ENCODE peak calls at places on chromosome X, in seven cellular contexts. One of them, this sample, is unnamed.

GRCh38 chrX:154529206-154529612 is 13.2 kb upstream of the FAM3A start:
- DNase-seq in MCF 10A: no peak
- DNase-seq in left ventricle myocardium inferior: no peak
- DNase-seq in GM13977: no peak
- DNase-seq in H9: no peak
- DNase-seq in suprapubic skin: no peak
- DNase-seq in fibroblast of lung: no peak
- DNase-seq in this sample: no peak

GRCh38 chrX:39821011-39821708 is 276.6 kb downstream of the BCOR start:
- DNase-seq in fibroblast of lung: peak
- DNase-seq in H9: peak
- DNase-seq in left ventricle myocardium inferior: peak
- DNase-seq in MCF 10A: no peak
- DNase-seq in GM13977: peak
- DNase-seq in suprapubic skin: no peak
- DNase-seq in this sample: no peak

GRCh38 chrX:12349201-12349600 is 210.9 kb downstream of the FRMPD4 start:
- DNase-seq in fibroblast of lung: no peak
- DNase-seq in MCF 10A: no peak
- DNase-seq in H9: peak
- DNase-seq in GM13977: no peak
- DNase-seq in suprapubic skin: no peak
- DNase-seq in left ventricle myocardium inferior: no peak
- DNase-seq in this sample: no peak

GRCh38 chrX:2464677-2465166 is 36.1 kb downstream of the DHRSX start:
- DNase-seq in MCF 10A: no peak
- DNase-seq in fibroblast of lung: peak
- DNase-seq in suprapubic skin: no peak
- DNase-seq in H9: peak
- DNase-seq in left ventricle myocardium inferior: no peak
- DNase-seq in GM13977: no peak
- DNase-seq in this sample: no peak

GRCh38 chrX:7027071-7027470 is 120.4 kb upstream of the STS start:
- DNase-seq in suprapubic skin: no peak
- DNase-seq in H9: no peak
- DNase-seq in fibroblast of lung: no peak
- DNase-seq in left ventricle myocardium inferior: no peak
- DNase-seq in MCF 10A: no peak
- DNase-seq in GM13977: no peak
- DNase-seq in this sample: no peak

GRCh38 chrX:152817082-152817744 is 13.3 kb downstream of the CETN2 start:
- DNase-seq in MCF 10A: peak
- DNase-seq in GM13977: no peak
- DNase-seq in H9: no peak
- DNase-seq in suprapubic skin: no peak
- DNase-seq in left ventricle myocardium inferior: no peak
- DNase-seq in fibroblast of lung: peak
- DNase-seq in this sample: no peak

GRCh38 chrX:45760187-45760742 is 559.6 kb upstream of the DIPK2B start:
- DNase-seq in suprapubic skin: no peak
- DNase-seq in MCF 10A: no peak
- DNase-seq in fibroblast of lung: no peak
- DNase-seq in GM13977: no peak
- DNase-seq in left ventricle myocardium inferior: no peak
- DNase-seq in H9: no peak
- DNase-seq in this sample: no peak

GRCh38 chrX:143304518-143304917 is 212.8 kb downstream of the SPANXN3 start:
- DNase-seq in H9: no peak
- DNase-seq in left ventricle myocardium inferior: no peak
- DNase-seq in suprapubic skin: no peak
- DNase-seq in GM13977: no peak
- DNase-seq in fibroblast of lung: no peak
- DNase-seq in MCF 10A: no peak
- DNase-seq in this sample: no peak

GRCh38 chrX:88865634-88866033 is 118.6 kb downstream of the CPXCR1 start:
- DNase-seq in H9: no peak
- DNase-seq in MCF 10A: no peak
- DNase-seq in fibroblast of lung: no peak
- DNase-seq in suprapubic skin: no peak
- DNase-seq in left ventricle myocardium inferior: no peak
- DNase-seq in GM13977: no peak
- DNase-seq in this sample: no peak

GRCh38 chrX:85109235-85109634 is 105.6 kb downstream of the APOOL start:
- DNase-seq in left ventricle myocardium inferior: no peak
- DNase-seq in fibroblast of lung: no peak
- DNase-seq in H9: peak
- DNase-seq in MCF 10A: no peak
- DNase-seq in GM13977: peak
- DNase-seq in suprapubic skin: no peak
- DNase-seq in this sample: no peak

GRCh38 chrX:11970935-11971334 is 167.3 kb upstream of the FRMPD4 start:
- DNase-seq in GM13977: no peak
- DNase-seq in suprapubic skin: no peak
- DNase-seq in fibroblast of lung: peak
- DNase-seq in left ventricle myocardium inferior: no peak
- DNase-seq in H9: no peak
- DNase-seq in MCF 10A: peak
- DNase-seq in this sample: no peak

GRCh38 chrX:80430826-80431501 is 10.7 kb downstream of the TENT5D start:
- DNase-seq in MCF 10A: peak
- DNase-seq in left ventricle myocardium inferior: no peak
- DNase-seq in suprapubic skin: no peak
- DNase-seq in fibroblast of lung: no peak
- DNase-seq in H9: no peak
- DNase-seq in GM13977: peak
- DNase-seq in this sample: no peak

GRCh38 chrX:34487364-34487763 is 169.7 kb downstream of the TMEM47 start:
- DNase-seq in suprapubic skin: no peak
- DNase-seq in GM13977: no peak
- DNase-seq in MCF 10A: no peak
- DNase-seq in fibroblast of lung: no peak
- DNase-seq in left ventricle myocardium inferior: no peak
- DNase-seq in H9: no peak
- DNase-seq in this sample: no peak
- TF ChIP-seq CTCF in suprapubic skin: no peak
- TF ChIP-seq CTCF in GM13977: no peak
- TF ChIP-seq CTCF in MCF 10A: no peak
- TF ChIP-seq CTCF in fibroblast of lung: no peak
- TF ChIP-seq CTCF in left ventricle myocardium inferior: no peak
- TF ChIP-seq CTCF in H9: no peak
- TF ChIP-seq CTCF in this sample: no peak

DNA sequence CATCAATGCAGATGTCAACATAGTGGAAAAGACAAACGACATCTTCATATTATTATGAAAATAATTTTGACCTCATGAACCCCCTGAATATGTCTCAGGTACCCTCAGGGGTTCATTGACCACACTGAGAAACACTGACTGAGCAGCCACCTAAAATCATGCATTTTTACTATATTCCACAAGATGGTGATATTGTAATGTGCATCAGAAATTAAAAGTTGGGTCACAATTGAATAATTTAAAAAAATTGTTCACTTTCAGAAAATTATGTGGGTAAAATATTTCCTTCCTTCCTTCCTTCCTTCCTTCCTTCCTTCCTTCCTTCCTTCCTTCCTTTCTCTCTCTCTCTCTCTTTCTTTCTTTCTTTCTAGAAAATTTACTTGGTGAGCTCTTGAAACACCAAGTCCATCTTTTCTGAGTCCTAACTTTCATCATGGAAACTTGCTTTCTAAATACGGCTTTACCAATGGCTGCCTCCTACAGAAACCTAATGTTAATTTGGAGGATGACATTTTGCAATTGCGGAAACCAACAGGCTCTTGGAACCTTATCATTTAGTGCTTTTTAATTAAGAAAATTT is 103.6 kb downstream of the RTL3 start:
- DNase-seq in left ventricle myocardium inferior: no peak
- DNase-seq in MCF 10A: peak
- DNase-seq in H9: no peak
- DNase-seq in suprapubic skin: no peak
- DNase-seq in fibroblast of lung: no peak
- DNase-seq in GM13977: peak
- DNase-seq in this sample: no peak
- TF ChIP-seq CTCF in left ventricle myocardium inferior: peak
- TF ChIP-seq CTCF in MCF 10A: peak
- TF ChIP-seq CTCF in H9: peak
- TF ChIP-seq CTCF in suprapubic skin: no peak
- TF ChIP-seq CTCF in fibroblast of lung: peak
- TF ChIP-seq CTCF in GM13977: peak
- TF ChIP-seq CTCF in this sample: peak

GRCh38 chrX:32281853-32282252 is 929.5 kb downstream of the DMD start:
- DNase-seq in MCF 10A: no peak
- DNase-seq in H9: no peak
- DNase-seq in left ventricle myocardium inferior: no peak
- DNase-seq in GM13977: no peak
- DNase-seq in suprapubic skin: no peak
- DNase-seq in fibroblast of lung: no peak
- DNase-seq in this sample: no peak
- TF ChIP-seq CTCF in MCF 10A: no peak
- TF ChIP-seq CTCF in H9: no peak
- TF ChIP-seq CTCF in left ventricle myocardium inferior: no peak
- TF ChIP-seq CTCF in GM13977: no peak
- TF ChIP-seq CTCF in suprapubic skin: no peak
- TF ChIP-seq CTCF in fibroblast of lung: no peak
- TF ChIP-seq CTCF in this sample: no peak

DNA sequence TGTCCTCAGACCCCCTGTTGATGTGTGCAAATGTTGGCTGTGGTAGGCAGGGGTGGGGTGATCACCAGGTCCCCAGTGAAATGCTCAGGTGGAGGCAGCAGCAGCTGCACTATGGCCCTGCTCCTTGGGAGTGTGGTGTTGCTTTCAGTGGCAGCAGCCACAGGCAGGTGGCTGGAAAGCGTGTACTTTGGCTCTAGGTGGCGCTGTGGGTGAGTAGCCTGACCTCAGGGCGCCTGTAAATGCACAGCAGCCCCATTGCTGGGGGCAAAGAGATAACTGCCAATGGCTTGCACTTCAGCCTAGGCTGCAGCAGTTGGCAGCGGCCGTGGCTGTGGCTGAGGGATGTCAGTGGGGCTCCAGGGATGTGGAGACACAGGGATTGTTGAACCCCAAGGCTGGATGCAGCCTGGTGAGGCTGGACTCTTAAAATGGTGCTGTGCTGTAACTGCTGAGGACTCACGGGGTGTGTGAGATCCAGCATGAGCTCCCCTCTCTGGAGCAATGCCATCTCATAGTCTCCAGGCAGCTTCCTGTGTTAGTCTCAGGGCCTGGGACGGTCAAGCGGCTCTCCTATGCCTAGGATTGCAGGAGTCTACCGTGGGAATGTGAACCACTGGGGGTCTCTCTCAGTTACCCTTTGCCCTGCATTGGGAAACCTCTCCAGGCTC is 421.7 kb upstream of the HTR2C start:
- DNase-seq in fibroblast of lung: no peak
- DNase-seq in suprapubic skin: no peak
- DNase-seq in GM13977: no peak
- DNase-seq in MCF 10A: peak
- DNase-seq in H9: peak
- DNase-seq in left ventricle myocardium inferior: no peak
- DNase-seq in this sample: no peak
- TF ChIP-seq CTCF in fibroblast of lung: no peak
- TF ChIP-seq CTCF in suprapubic skin: no peak
- TF ChIP-seq CTCF in GM13977: peak
- TF ChIP-seq CTCF in MCF 10A: no peak
- TF ChIP-seq CTCF in H9: peak
- TF ChIP-seq CTCF in left ventricle myocardium inferior: no peak
- TF ChIP-seq CTCF in this sample: no peak

GRCh38 chrX:134024686-134025377 is 39.4 kb upstream of the GPC3 start:
- DNase-seq in left ventricle myocardium inferior: no peak
- DNase-seq in MCF 10A: no peak
- DNase-seq in suprapubic skin: no peak
- DNase-seq in GM13977: no peak
- DNase-seq in H9: no peak
- DNase-seq in fibroblast of lung: no peak
- DNase-seq in this sample: no peak

GRCh38 chrX:134020910-134021309 is 35.5 kb upstream of the GPC3 start:
- DNase-seq in suprapubic skin: no peak
- DNase-seq in left ventricle myocardium inferior: no peak
- DNase-seq in MCF 10A: peak
- DNase-seq in H9: no peak
- DNase-seq in fibroblast of lung: no peak
- DNase-seq in GM13977: no peak
- DNase-seq in this sample: no peak

GRCh38 chrX:134023851-134024281 is 38.5 kb upstream of the GPC3 start:
- DNase-seq in MCF 10A: no peak
- DNase-seq in H9: no peak
- DNase-seq in GM13977: no peak
- DNase-seq in fibroblast of lung: no peak
- DNase-seq in left ventricle myocardium inferior: no peak
- DNase-seq in suprapubic skin: no peak
- DNase-seq in this sample: no peak

GRCh38 chrX:134025986-134026731 is 40.8 kb upstream of the GPC3 start:
- DNase-seq in H9: peak
- DNase-seq in left ventricle myocardium inferior: no peak
- DNase-seq in suprapubic skin: no peak
- DNase-seq in MCF 10A: no peak
- DNase-seq in fibroblast of lung: no peak
- DNase-seq in GM13977: no peak
- DNase-seq in this sample: no peak

DNA sequence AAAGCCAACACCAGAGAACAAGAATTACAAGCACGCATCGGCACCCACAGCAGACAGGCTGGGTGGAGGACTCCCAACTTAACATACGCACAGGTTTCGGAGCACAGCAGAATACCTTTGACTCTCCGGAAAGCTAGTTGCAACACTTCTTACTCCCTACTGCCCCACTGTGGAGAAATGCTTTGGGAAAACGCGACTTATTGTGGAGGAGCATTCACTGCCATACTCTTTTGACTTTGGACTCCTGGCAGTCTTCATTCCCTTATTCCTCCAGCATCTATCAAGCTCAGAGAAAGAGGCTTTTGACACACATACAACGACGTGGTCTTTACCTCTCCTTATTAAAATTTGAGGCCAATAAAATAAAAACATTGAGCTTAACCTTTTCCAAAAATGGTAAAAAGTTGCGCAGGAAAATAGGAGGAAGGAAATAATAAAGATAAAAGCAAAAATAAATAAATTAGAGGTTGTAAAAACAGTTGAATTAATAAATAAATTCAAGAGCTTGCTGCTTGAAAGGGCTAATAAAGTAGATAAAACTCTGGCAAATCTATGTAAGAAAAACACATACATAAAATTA is 41.4 kb upstream of the GPC3 start:
- DNase-seq in GM13977: peak
- DNase-seq in fibroblast of lung: peak
- DNase-seq in left ventricle myocardium inferior: no peak
- DNase-seq in H9: peak
- DNase-seq in MCF 10A: peak
- DNase-seq in suprapubic skin: no peak
- DNase-seq in this sample: no peak
- TF ChIP-seq CTCF in GM13977: peak
- TF ChIP-seq CTCF in fibroblast of lung: peak
- TF ChIP-seq CTCF in left ventricle myocardium inferior: peak
- TF ChIP-seq CTCF in H9: peak
- TF ChIP-seq CTCF in MCF 10A: peak
- TF ChIP-seq CTCF in suprapubic skin: peak
- TF ChIP-seq CTCF in this sample: no peak